ENCODE peak calls at places on chromosomes 16 and 17, in eight cellular contexts. G is CD8-positive, alpha-beta T cell; E is heart left ventricle; S is stomach; V is H7; L is skeletal muscle cell; U is AG09309; K is PC-3. H is an unnamed sample.

GRCh38 chr17:1905190-1905919 is 75.5 kb downstream of the RPA1 start:
- DNase-seq in G (no peak), E (no peak), S (no peak), V (no peak), L (no peak), U (no peak), K (no peak), H (no peak)

GRCh38 chr16:50747206-50747956 is 5.5 kb downstream of the CYLD start:
- DNase-seq in G (no peak), E (no peak), S (no peak), V (peak; percentile 16), L (no peak), U (no peak), K (peak; percentile 39), H (no peak)

GRCh38 chr16:58099956-58100300 is 29.3 kb downstream of the CFAP20 start:
- DNase-seq in G (no peak), E (no peak), S (no peak), V (peak; percentile 19), L (no peak), U (no peak), K (no peak), H (no peak)

GRCh38 chr17:21125862-21126261 is 902 bp upstream of the DHRS7B start:
- DNase-seq in G (peak; percentile 46), E (no peak), S (no peak), V (no peak), L (no peak), U (no peak), K (no peak), H (no peak)

GRCh38 chr16:79607587-79607986 is 7.0 kb upstream of the MAF start:
- DNase-seq in G (no peak), E (no peak), S (no peak), V (no peak), L (no peak), U (peak; percentile 29), K (peak; percentile 2), H (peak; percentile 68)

GRCh38 chr16:89717310-89718197 is 3.1 kb downstream of the VPS9D1 start:
- DNase-seq in G (no peak), E (no peak), S (no peak), V (no peak), L (no peak), U (no peak), K (no peak), H (no peak)

GRCh38 chr17:1413281-1413791 is 13.3 kb upstream of the YWHAE start:
- DNase-seq in G (no peak), E (peak; percentile 82), S (peak; percentile 89), V (no peak), L (peak; percentile 65), U (no peak), K (peak; percentile 79), H (peak; percentile 82)

GRCh38 chr16:24915576-24915975 is 69.8 kb downstream of the SLC5A11 start:
- DNase-seq in G (no peak), E (no peak), S (no peak), V (no peak), L (no peak), U (no peak), K (no peak), H (no peak)

GRCh38 chr16:15757630-15758251 is 99.1 kb downstream of the MYH11 start:
- DNase-seq in G (no peak), E (no peak), S (no peak), V (peak; percentile 43), L (no peak), U (no peak), K (no peak), H (no peak)

GRCh38 chr17:74147436-74147835 is 56.0 kb upstream of the RPL38 start:
- DNase-seq in G (no peak), E (no peak), S (no peak), V (no peak), L (no peak), U (no peak), K (no peak), H (no peak)

GRCh38 chr17:28372203-28372944 is 880 bp downstream of the SARM1 start:
- DNase-seq in G (no peak), E (no peak), S (no peak), V (peak; percentile 79), L (no peak), U (no peak), K (no peak), H (peak; percentile 33)

GRCh38 chr16:82993874-82994375 is 367.2 kb downstream of the CDH13 start:
- DNase-seq in G (no peak), E (no peak), S (no peak), V (no peak), L (no peak), U (no peak), K (no peak), H (no peak)

GRCh38 chr16:19118938-19119431 is 5.2 kb downstream of the ITPRIPL2 start:
- DNase-seq in G (no peak), E (peak; percentile 67), S (no peak), V (no peak), L (peak; percentile 82), U (peak; percentile 79), K (peak; percentile 76), H (peak; percentile 95)

GRCh38 chr17:73657473-73658116 is 13.3 kb upstream of the SDK2 start:
- DNase-seq in G (no peak), E (no peak), S (peak; percentile 65), V (peak; percentile 74), L (no peak), U (no peak), K (peak; percentile 67), H (no peak)

GRCh38 chr17:47180337-47180736 is 8.8 kb downstream of the CDC27 start:
- DNase-seq in G (no peak), E (no peak), S (no peak), V (no peak), L (no peak), U (no peak), K (no peak), H (no peak)

GRCh38 chr16:69937465-69937951 is 13.6 kb upstream of the CLEC18A start:
- DNase-seq in G (no peak), E (no peak), S (no peak), V (peak; percentile 80), L (no peak), U (no peak), K (peak; percentile 20), H (no peak)

GRCh38 chr17:13698832-13699231 is 97.1 kb upstream of the HS3ST3A1 start:
- DNase-seq in G (no peak), E (no peak), S (no peak), V (no peak), L (no peak), U (no peak), K (no peak), H (no peak)

DNA sequence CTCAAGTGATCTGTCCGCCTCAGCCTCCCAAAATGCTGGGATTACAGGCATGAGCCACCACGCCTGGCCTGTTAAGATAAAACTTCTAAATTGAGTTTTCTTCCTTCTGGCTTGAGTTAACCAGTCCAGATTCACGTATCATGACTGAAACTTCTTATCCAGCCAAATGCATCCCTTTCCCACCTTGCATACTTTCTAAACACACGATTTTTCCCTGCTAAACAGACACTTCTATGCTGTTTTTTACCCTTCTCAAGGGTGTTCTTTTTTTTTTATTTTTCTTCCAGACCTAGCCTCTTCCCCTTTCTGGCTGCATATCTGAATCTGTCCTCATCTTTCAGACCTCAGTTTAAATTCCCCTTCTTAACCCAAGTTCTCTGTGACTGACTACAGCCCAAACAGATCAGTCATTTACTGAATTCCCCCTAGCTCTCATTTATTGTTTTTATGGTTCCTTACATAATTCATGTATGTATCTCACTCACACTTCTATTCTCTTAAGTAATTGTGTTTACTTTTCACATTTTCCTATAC is 5.4 kb downstream of the EVI2B start:
- DNase-seq in G (no peak), E (no peak), S (no peak), V (no peak), L (no peak), U (no peak), K (no peak), H (no peak)
- H3K4me3 ChIP-seq in G (peak overlapping the region; percentile 54), E (no peak overlapping the region), S (peak overlapping the region; percentile 10), V (no peak overlapping the region), L (no peak overlapping the region), U (no peak overlapping the region), K (no peak overlapping the region), H (no peak overlapping the region)

DNA sequence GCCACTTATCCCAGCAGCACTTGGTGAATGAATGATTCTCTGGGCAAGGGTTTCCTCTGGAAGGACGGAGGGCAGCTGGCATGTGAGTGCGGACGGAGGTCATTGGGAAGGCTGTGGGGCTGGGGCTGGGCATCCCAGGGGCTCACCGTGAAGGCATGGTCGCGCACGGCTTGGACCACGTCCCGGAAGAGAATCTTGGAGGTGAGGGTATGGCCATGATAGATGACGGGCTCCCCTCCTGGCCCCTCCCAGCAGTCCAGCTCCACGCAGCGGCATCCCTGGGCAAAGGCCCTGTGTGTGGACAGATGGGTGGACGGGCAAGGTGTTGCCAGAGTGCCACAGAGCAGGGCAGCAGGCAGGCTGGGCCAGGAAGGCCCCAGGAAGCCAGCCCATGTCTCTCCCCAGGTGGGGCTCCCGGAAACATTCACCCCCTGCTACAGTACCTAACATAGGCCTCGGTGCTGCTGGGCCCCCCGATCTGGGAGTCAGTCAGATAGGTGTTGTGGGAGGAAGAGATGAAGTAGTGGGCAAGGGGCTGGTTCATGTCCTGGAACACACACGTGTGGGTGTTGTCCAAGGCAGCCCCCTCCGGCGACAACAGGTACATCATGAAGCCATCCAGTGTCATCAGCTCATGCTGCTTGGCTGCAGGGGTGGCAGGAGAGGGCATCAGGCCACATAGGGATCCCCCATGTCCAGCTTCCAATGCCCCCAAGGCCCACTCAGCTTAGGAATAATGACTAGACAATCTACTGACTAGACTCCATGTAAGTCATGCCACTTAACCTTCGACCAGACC is 14.3 kb downstream of the PLCD3 start:
- DNase-seq in G (no peak), E (no peak), S (no peak), V (no peak), L (no peak), U (no peak), K (no peak), H (no peak)
- H3K4me3 ChIP-seq in G (no peak overlapping the region), E (no peak overlapping the region), S (no peak overlapping the region), V (no peak overlapping the region), L (no peak overlapping the region), U (no peak overlapping the region), K (no peak overlapping the region), H (no peak overlapping the region)

DNA sequence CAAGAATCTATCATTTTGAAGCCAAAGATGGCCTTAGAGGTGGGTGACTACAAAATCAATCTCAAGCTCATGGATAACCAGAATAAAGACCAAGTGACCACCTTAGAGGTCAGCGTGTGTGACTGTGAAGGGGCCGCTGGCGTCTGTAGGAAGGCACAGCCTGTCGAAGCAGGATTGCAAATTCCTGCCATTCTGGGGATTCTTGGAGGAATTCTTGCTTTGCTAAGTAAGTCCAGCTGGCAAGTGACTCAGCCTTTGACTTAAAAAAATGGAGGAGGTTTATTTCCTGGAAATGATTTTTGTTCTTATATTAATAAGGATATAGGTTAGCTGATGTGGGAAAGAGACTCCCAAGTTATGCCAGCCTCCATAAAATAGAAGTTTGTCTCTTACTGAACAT is 19.9 kb upstream of the TANGO6 start:
- DNase-seq in G (no peak), E (no peak), S (no peak), V (peak; percentile 46), L (peak; percentile 39), U (peak; percentile 71), K (no peak), H (peak; percentile 79)
- H3K4me3 ChIP-seq in G (no peak overlapping the region), E (no peak overlapping the region), S (no peak overlapping the region), V (no peak overlapping the region), L (no peak overlapping the region), U (no peak overlapping the region), K (no peak overlapping the region), H (no peak overlapping the region)

DNA sequence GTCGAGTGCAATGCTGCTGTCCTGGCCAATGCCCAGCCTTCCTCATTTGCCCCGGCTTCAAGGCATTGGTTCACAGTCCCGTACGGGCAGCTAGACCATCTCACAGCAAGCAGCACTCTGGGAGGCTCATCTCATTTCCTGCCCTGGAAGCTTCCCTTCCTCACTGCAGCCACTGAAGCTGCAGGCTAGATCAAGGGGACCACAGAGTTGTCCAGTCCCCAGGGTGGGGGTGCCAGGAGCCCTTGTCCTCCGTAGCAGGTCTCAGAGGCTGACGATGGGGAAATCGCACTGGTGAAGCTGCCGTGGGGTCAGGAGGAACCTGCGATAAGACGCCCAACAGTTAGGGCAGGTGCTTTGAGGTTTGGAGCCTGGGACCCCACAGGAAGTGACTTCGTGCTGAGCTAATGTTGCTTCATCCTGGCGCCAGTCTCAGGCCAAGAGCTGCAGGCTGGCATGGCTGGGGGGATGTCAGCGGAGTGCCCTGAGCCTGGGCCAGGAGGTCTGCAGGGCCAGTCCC is at the start of gene SPNS3:
- DNase-seq in G (peak; percentile 41), E (no peak), S (no peak), V (peak; percentile 22), L (no peak), U (no peak), K (no peak), H (no peak)
- H3K4me3 ChIP-seq in G (peak within 1 kb of the TSS; percentile 46), E (no peak within 1 kb of the TSS), S (no peak within 1 kb of the TSS), V (no peak within 1 kb of the TSS), L (no peak within 1 kb of the TSS), U (no peak within 1 kb of the TSS), K (no peak within 1 kb of the TSS), H (no peak within 1 kb of the TSS)

H was measured in astrocyte of the spinal cord.